ENCODE peak calls at places on chromosomes 13 and 19, in eight cellular contexts. C is naive B cell; Z is activated T-cell treated with anti-CD3 and anti-CD28 coated beads, Interleukin-2, amount 50 U/mL, for 72 hours; T is astrocyte of the spinal cord; A is activated naive CD8-positive, alpha-beta T cell treated with anti-CD3 and anti-CD28 coated beads for 36 hours; M is neural crest cell; X is psoas muscle; L is tibial artery. U is an unnamed sample.

GRCh38 chr19:29516821-29517395 is 8.9 kb upstream of the VSTM2B start:
- DNase-seq in M (no peak), Z (no peak), C (no peak), X (peak), A (no peak), T (no peak), L (no peak), U (no peak)

GRCh38 chr13:101511766-101512165 is 59.3 kb downstream of the ITGBL1 start:
- DNase-seq in A (no peak), T (peak), L (no peak), X (no peak), C (no peak), M (no peak), Z (no peak), U (no peak)

GRCh38 chr19:646798-647565 is 7.3 kb downstream of the FGF22 start:
- DNase-seq in Z (no peak), M (no peak), X (no peak), C (no peak), T (no peak), A (no peak), L (no peak), U (no peak)

GRCh38 chr13:106529415-106530208 is 5.8 kb downstream of the EFNB2 start:
- DNase-seq in L (no peak), X (no peak), Z (no peak), A (no peak), C (no peak), T (no peak), M (no peak), U (no peak)

GRCh38 chr19:6700586-6701316 is 19.7 kb downstream of the C3 start:
- DNase-seq in C (no peak), X (no peak), Z (no peak), T (no peak), A (no peak), L (no peak), M (no peak), U (no peak)

GRCh38 chr13:50392977-50393376 is 377.7 kb downstream of the KCNRG start:
- DNase-seq in L (no peak), X (no peak), A (no peak), C (no peak), T (no peak), Z (no peak), M (no peak), U (no peak)

GRCh38 chr19:10471909-10472308 is 31.2 kb downstream of the KEAP1 start:
- DNase-seq in X (no peak), M (no peak), Z (no peak), T (peak), L (no peak), A (no peak), C (no peak), U (no peak)

GRCh38 chr19:50725218-50725931 is 2.2 kb downstream of the CLEC11A start:
- DNase-seq in Z (no peak), L (no peak), M (no peak), A (no peak), C (no peak), X (no peak), T (no peak), U (no peak)

GRCh38 chr13:54845351-54845965 is 1816.8 kb downstream of the OLFM4 start:
- DNase-seq in T (no peak), L (no peak), C (no peak), X (no peak), M (no peak), Z (no peak), A (no peak), U (no peak)

GRCh38 chr19:1082928-1083816 is 12.0 kb downstream of the POLR2E start:
- DNase-seq in C (no peak), T (no peak), M (no peak), Z (no peak), L (no peak), A (no peak), X (no peak), U (no peak)